ENCODE peak calls at places on chromosomes 11 and 22, in four cellular contexts. O, E, Z and I are unnamed samples.
A peak's percentile ranks its signal among the peaks of the same experiment; 100 is the strongest.

GRCh38 chr22:49298834-49299750 is 528.6 kb downstream of the BRD1 start:
- DNase-seq in O (no peak), E (no peak), Z (no peak), I (no peak)

GRCh38 chr11:46983598-46983997 is 47.0 kb downstream of the CSTPP1 start:
- DNase-seq in O (no peak), E (no peak), Z (no peak), I (no peak)

GRCh38 chr11:103202048-103202651 is 92.9 kb downstream of the DYNC2H1 start:
- DNase-seq in O (peak; percentile 52), E (no peak), Z (no peak), I (peak; percentile 0)

GRCh38 chr22:26170112-26170492 is 840 bp downstream of the SEZ6L start:
- DNase-seq in O (no peak), E (no peak), Z (no peak), I (no peak)

GRCh38 chr11:125869526-125869925 is 17.9 kb upstream of the HYLS1 start:
- DNase-seq in O (no peak), E (no peak), Z (no peak), I (no peak)

GRCh38 chr11:59769086-59769485 is 13.9 kb downstream of the STX3 start:
- DNase-seq in O (no peak), E (no peak), Z (no peak), I (no peak)

GRCh38 chr11:17116121-17116520 is 38.7 kb upstream of the RPS13 start:
- DNase-seq in O (no peak), E (no peak), Z (no peak), I (no peak)

GRCh38 chr11:95149659-95150294 is 60.1 kb downstream of the ENDOD1 start:
- DNase-seq in O (no peak), E (peak; percentile 65), Z (no peak), I (peak; percentile 56)

GRCh38 chr11:87726511-87726910 is 448.7 kb downstream of the RAB38 start:
- DNase-seq in O (no peak), E (no peak), Z (no peak), I (no peak)

GRCh38 chr11:94762208-94762607 is 5.9 kb upstream of the AMOTL1 start:
- DNase-seq in O (no peak), E (no peak), Z (no peak), I (no peak)

GRCh38 chr11:129383060-129383459 is 7.4 kb downstream of the BARX2 start:
- DNase-seq in O (no peak), E (no peak), Z (no peak), I (no peak)

GRCh38 chr11:128488471-128488870 is 98.9 kb downstream of the ETS1 start:
- DNase-seq in O (no peak), E (no peak), Z (no peak), I (no peak)